ENCODE peak calls at places on chromosomes 11 and 22, in seven cellular contexts. C is stimulated activated CD8-positive, alpha-beta memory T cell treated with anti-CD3 and anti-CD28 coated beads, Interleukin-7, amount 100 ng/mL, for 48 hours; M is HFFc6; F is KBM-7; N is memory B cell; H is activated naive CD4-positive, alpha-beta T cell treated with anti-CD3 and anti-CD28 coated beads, Interleukin-2, amount 10 ng/mL, durations not matched to agents 7 days and 5 days; O is D341Med. E is an unnamed sample.

GRCh38 chr22:35645646-35646045 is 2.6 kb upstream of the APOL6 start:
- DNase-seq in C (no peak), M (no peak), F (no peak), N (no peak), H (no peak), O (no peak), E (no peak)

GRCh38 chr11:18844753-18845367 is 53.3 kb upstream of the PTPN5 start:
- DNase-seq in C (no peak), M (peak), F (peak), N (no peak), H (no peak), O (peak), E (no peak)

GRCh38 chr11:27976262-27976661 is 131.7 kb downstream of the KIF18A start:
- DNase-seq in C (no peak), M (no peak), F (no peak), N (no peak), H (no peak), O (no peak), E (no peak)

GRCh38 chr11:7606496-7606895 is 66.8 kb downstream of the CYB5R2 start:
- DNase-seq in C (no peak), M (no peak), F (no peak), N (no peak), H (no peak), O (no peak), E (no peak)

GRCh38 chr22:24191381-24191841 is 10.1 kb downstream of the SUSD2 start:
- DNase-seq in C (no peak), M (no peak), F (no peak), N (no peak), H (no peak), O (peak), E (no peak)

GRCh38 chr11:115423728-115424459 is 80.3 kb downstream of the CADM1 start:
- DNase-seq in C (no peak), M (no peak), F (no peak), N (no peak), H (no peak), O (no peak), E (no peak)

GRCh38 chr11:75498556-75499255 is 27.0 kb downstream of the GDPD5 start:
- DNase-seq in C (no peak), M (peak), F (no peak), N (no peak), H (no peak), O (no peak), E (no peak)

GRCh38 chr11:61904539-61905048 is 12.8 kb downstream of the RAB3IL1 start:
- DNase-seq in C (no peak), M (no peak), F (no peak), N (no peak), H (no peak), O (no peak), E (no peak)

GRCh38 chr11:71240865-71241691 is 11.3 kb downstream of the SHANK2 start:
- DNase-seq in C (no peak), M (peak), F (no peak), N (no peak), H (no peak), O (no peak), E (no peak)

GRCh38 chr11:635945-636510 is 1.0 kb upstream of the DRD4 start:
- DNase-seq in C (no peak), M (no peak), F (no peak), N (no peak), H (no peak), O (no peak), E (no peak)

GRCh38 chr11:12174145-12175143 is 64.1 kb downstream of the MICAL2 start:
- DNase-seq in C (no peak), M (peak), F (peak), N (no peak), H (no peak), O (no peak), E (peak)

GRCh38 chr22:30982501-30982900 is 13.4 kb downstream of the TUG1 start:
- DNase-seq in C (no peak), M (no peak), F (no peak), N (no peak), H (no peak), O (no peak), E (no peak)

GRCh38 chr11:97069160-97069559 is 679.3 kb downstream of the JRKL start:
- DNase-seq in C (no peak), M (no peak), F (no peak), N (no peak), H (no peak), O (no peak), E (no peak)

E was measured in SIG-M5.